ENCODE peak calls at places on chromosomes 12 and 14, in seven cellular contexts. V, X, M, P, I, G and E are unnamed samples.

GRCh38 chr12:20183563-20183962 is 184.8 kb upstream of the PDE3A start:
- DNase-seq in V (peak; percentile 15), X (no peak), M (peak; percentile 59), P (no peak), I (peak; percentile 28), G (no peak), E (no peak)

GRCh38 chr14:23079716-23080115 is 15.2 kb downstream of the ACIN1 start:
- DNase-seq in V (no peak), X (no peak), M (no peak), P (no peak), I (no peak), G (no peak), E (no peak)

GRCh38 chr14:50230601-50231474 is 540 bp downstream of the SOS2 start:
- DNase-seq in V (peak; percentile 24), X (peak; percentile 52), M (peak; percentile 75), P (peak; percentile 26), I (peak; percentile 69), G (peak; percentile 70), E (peak; percentile 83)

GRCh38 chr12:67069451-67070306 is 199.5 kb upstream of the CAND1 start:
- DNase-seq in V (no peak), X (no peak), M (no peak), P (peak; percentile 87), I (peak; percentile 73), G (peak; percentile 50), E (no peak)

GRCh38 chr12:80056845-80057244 is 42.5 kb upstream of the OTOGL start:
- DNase-seq in V (no peak), X (no peak), M (peak; percentile 98), P (no peak), I (no peak), G (peak; percentile 18), E (no peak)

GRCh38 chr14:54976316-54976715 is 50.6 kb downstream of the WDHD1 start:
- DNase-seq in V (peak; percentile 71), X (no peak), M (peak; percentile 70), P (no peak), I (no peak), G (peak; percentile 54), E (no peak)

GRCh38 chr12:122860052-122860853 is 25.0 kb downstream of the HIP1R start:
- DNase-seq in V (peak; percentile 55), X (peak; percentile 80), M (peak; percentile 63), P (peak; percentile 84), I (peak; percentile 88), G (peak; percentile 88), E (peak; percentile 93)

GRCh38 chr12:30691122-30691879 is 4.4 kb downstream of the IPO8 start:
- DNase-seq in V (peak; percentile 71), X (no peak), M (no peak), P (no peak), I (peak; percentile 38), G (peak; percentile 69), E (no peak)

GRCh38 chr12:122064034-122064777 is 14.3 kb upstream of the MLXIP start:
- DNase-seq in V (peak; percentile 98), X (peak; percentile 39), M (peak; percentile 95), P (peak; percentile 87), I (peak; percentile 89), G (peak; percentile 82), E (peak; percentile 89)

GRCh38 chr12:26113853-26114719 is 10.8 kb downstream of the BHLHE41 start:
- DNase-seq in V (peak; percentile 84), X (peak; percentile 94), M (peak; percentile 95), P (peak; percentile 89), I (peak; percentile 96), G (peak; percentile 94), E (peak; percentile 95)

GRCh38 chr12:65613692-65614091 is 210.6 kb upstream of the HMGA2 start:
- DNase-seq in V (no peak), X (no peak), M (no peak), P (no peak), I (no peak), G (no peak), E (no peak)
- H3K27ac ChIP-seq in V (no peak overlapping the region), X (no peak overlapping the region), M (no peak overlapping the region), P (no peak overlapping the region), I (no peak overlapping the region), G (no peak overlapping the region), E (no peak overlapping the region)

GRCh38 chr14:99519347-99519881 is 38.2 kb downstream of the CCNK start:
- DNase-seq in V (no peak), X (no peak), M (no peak), P (no peak), I (no peak), G (no peak), E (peak; percentile 30)
- H3K27ac ChIP-seq in V (no peak overlapping the region), X (no peak overlapping the region), M (no peak overlapping the region), P (no peak overlapping the region), I (no peak overlapping the region), G (no peak overlapping the region), E (no peak overlapping the region)

GRCh38 chr14:52961060-52961639 is 10.3 kb upstream of the FERMT2 start:
- DNase-seq in V (peak; percentile 65), X (peak; percentile 73), M (peak; percentile 74), P (peak; percentile 69), I (peak; percentile 68), G (peak; percentile 88), E (no peak)

GRCh38 chr14:52960627-52961026 is 9.8 kb upstream of the FERMT2 start:
- DNase-seq in V (no peak), X (peak; percentile 35), M (peak; percentile 42), P (peak; percentile 8), I (no peak), G (peak; percentile 84), E (no peak)
- H3K27ac ChIP-seq in V (no peak overlapping the region), X (peak overlapping the region; percentile 91), M (no peak overlapping the region), P (no peak overlapping the region), I (no peak overlapping the region), G (peak overlapping the region; percentile 58), E (peak overlapping the region; percentile 30)

GRCh38 chr14:99592933-99593753 is 10.9 kb downstream of the CCDC85C start:
- DNase-seq in V (no peak), X (no peak), M (no peak), P (peak; percentile 56), I (no peak), G (no peak), E (no peak)
- H3K27ac ChIP-seq in V (no peak overlapping the region), X (no peak overlapping the region), M (no peak overlapping the region), P (no peak overlapping the region), I (no peak overlapping the region), G (no peak overlapping the region), E (peak overlapping the region; percentile 40)

DNA sequence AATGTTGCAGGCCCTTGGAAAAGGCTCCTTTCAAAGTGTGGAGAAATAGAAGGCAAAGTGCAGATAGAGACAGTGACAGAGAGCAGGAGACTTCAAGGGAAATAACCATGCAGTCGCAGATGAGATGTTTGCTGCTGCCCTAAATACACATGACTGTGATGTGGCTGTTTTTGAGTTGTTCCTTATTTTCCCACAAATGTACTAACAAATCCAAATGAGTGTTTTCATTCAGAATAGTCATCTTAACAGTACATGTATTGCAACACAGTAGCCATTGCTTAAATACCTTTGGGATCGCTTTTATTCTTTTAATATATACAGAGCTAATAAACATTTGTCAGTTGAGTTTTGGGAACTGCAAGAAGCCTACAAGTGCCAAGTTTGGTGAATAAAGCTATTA is 101.6 kb downstream of the SLC15A5 start:
- DNase-seq in V (no peak), X (no peak), M (no peak), P (no peak), I (no peak), G (no peak), E (no peak)
- H3K27ac ChIP-seq in V (no peak overlapping the region), X (no peak overlapping the region), M (no peak overlapping the region), P (no peak overlapping the region), I (no peak overlapping the region), G (no peak overlapping the region), E (no peak overlapping the region)

GRCh38 chr12:43338848-43339526 is 213.0 kb downstream of the ADAMTS20 start:
- DNase-seq in V (peak; percentile 62), X (no peak), M (peak; percentile 86), P (peak; percentile 63), I (peak; percentile 62), G (peak; percentile 70), E (no peak)

GRCh38 chr12:43332977-43333649 is 218.9 kb downstream of the ADAMTS20 start:
- DNase-seq in V (peak; percentile 77), X (no peak), M (peak; percentile 59), P (no peak), I (peak; percentile 63), G (peak; percentile 37), E (no peak)

GRCh38 chr12:43333650-43334043 is 218.4 kb downstream of the ADAMTS20 start:
- DNase-seq in V (no peak), X (no peak), M (no peak), P (no peak), I (no peak), G (no peak), E (no peak)

GRCh38 chr12:43336962-43337555 is 214.9 kb downstream of the ADAMTS20 start:
- DNase-seq in V (no peak), X (no peak), M (peak; percentile 51), P (peak; percentile 33), I (peak; percentile 21), G (peak; percentile 59), E (no peak)

GRCh38 chr12:43337571-43338497 is 214.2 kb downstream of the ADAMTS20 start:
- DNase-seq in V (no peak), X (no peak), M (peak; percentile 3), P (no peak), I (no peak), G (peak; percentile 81), E (no peak)
- H3K27ac ChIP-seq in V (no peak overlapping the region), X (no peak overlapping the region), M (peak overlapping the region; percentile 11), P (no peak overlapping the region), I (no peak overlapping the region), G (peak overlapping the region; percentile 15), E (no peak overlapping the region)

DNA sequence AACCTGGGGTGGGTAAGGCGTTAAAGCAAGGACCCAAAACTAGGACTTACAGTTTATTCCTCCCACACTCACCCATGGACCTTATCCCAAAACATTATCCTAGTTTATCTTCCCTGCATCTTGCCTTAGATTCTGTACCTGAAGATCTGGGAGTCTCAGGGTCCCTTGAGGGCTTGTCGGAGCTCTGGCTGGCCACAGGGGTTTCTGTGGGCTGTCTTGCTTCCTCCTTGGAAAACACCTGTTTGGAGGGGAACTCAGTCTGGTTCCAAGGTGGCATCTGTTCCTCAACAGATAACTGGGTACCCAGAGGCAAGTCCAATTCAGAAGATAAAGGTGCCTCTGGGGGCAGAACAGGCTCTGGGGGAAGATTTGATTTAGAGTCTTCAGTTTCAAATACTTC is 1.7 kb downstream of the CDCA3 start:
- DNase-seq in V (no peak), X (no peak), M (no peak), P (no peak), I (no peak), G (no peak), E (no peak)
- H3K27ac ChIP-seq in V (no peak overlapping the region), X (no peak overlapping the region), M (no peak overlapping the region), P (no peak overlapping the region), I (no peak overlapping the region), G (no peak overlapping the region), E (no peak overlapping the region)

DNA sequence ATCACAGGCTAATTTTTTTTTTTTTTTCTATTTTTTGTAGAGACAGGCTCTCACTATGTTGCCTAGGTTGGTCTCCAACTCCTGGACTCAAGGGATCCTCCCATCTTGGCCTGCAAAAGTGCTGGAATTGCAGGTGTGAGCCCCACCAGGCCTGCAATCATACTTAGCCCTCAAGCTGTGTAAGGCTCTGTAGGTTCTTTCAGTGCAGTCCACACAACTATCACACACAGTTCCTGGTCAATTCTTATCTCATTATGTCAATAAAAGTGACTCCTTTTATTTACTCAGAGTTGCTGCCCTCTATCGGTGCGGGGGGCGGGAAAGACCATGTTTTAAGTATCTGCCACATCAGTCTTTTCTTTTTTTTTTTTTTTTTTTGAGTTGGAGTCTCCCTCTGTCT is 29.0 kb downstream of the SLC2A3 start:
- DNase-seq in V (peak; percentile 85), X (no peak), M (peak; percentile 75), P (peak; percentile 51), I (peak; percentile 82), G (peak; percentile 64), E (no peak)
- H3K27ac ChIP-seq in V (no peak overlapping the region), X (no peak overlapping the region), M (no peak overlapping the region), P (no peak overlapping the region), I (peak overlapping the region; percentile 73), G (no peak overlapping the region), E (no peak overlapping the region)